ENCODE peak calls at places on chromosomes 5 and 9, in seven cellular contexts. One of them, this sample, is unnamed. For H3K4me1, the result is how much of the 10 kb centered on the place peaks cover.

GRCh38 chr5:76874088-76874581 is 24.3 kb downstream of the S100Z start:
- DNase-seq in heart right ventricle: no peak
- DNase-seq in upper lobe of left lung: no peak
- DNase-seq in heart left ventricle: no peak
- DNase-seq in neural progenitor cell: no peak
- DNase-seq in CD8-positive, alpha-beta memory T cell: no peak
- DNase-seq in IMR-90: no peak
- DNase-seq in this sample: no peak

GRCh38 chr9:78707481-78707977 is 410.6 kb downstream of the PSAT1 start:
- DNase-seq in heart right ventricle: no peak
- DNase-seq in upper lobe of left lung: no peak
- DNase-seq in heart left ventricle: no peak
- DNase-seq in neural progenitor cell: no peak
- DNase-seq in CD8-positive, alpha-beta memory T cell: no peak
- DNase-seq in IMR-90: peak
- DNase-seq in this sample: no peak

GRCh38 chr5:76291305-76292077 is 111.6 kb upstream of the IQGAP2 start:
- DNase-seq in heart right ventricle: no peak
- DNase-seq in upper lobe of left lung: no peak
- DNase-seq in heart left ventricle: no peak
- DNase-seq in neural progenitor cell: no peak
- DNase-seq in CD8-positive, alpha-beta memory T cell: no peak
- DNase-seq in IMR-90: no peak
- DNase-seq in this sample: no peak

GRCh38 chr9:125484632-125485282 is 222.3 kb downstream of the MAPKAP1 start:
- DNase-seq in heart right ventricle: no peak
- DNase-seq in upper lobe of left lung: no peak
- DNase-seq in heart left ventricle: no peak
- DNase-seq in neural progenitor cell: no peak
- DNase-seq in CD8-positive, alpha-beta memory T cell: no peak
- DNase-seq in IMR-90: peak
- DNase-seq in this sample: no peak

GRCh38 chr5:95857185-95857945 is 34.8 kb upstream of the GLRX start:
- DNase-seq in heart right ventricle: peak
- DNase-seq in upper lobe of left lung: peak
- DNase-seq in heart left ventricle: peak
- DNase-seq in neural progenitor cell: no peak
- DNase-seq in CD8-positive, alpha-beta memory T cell: no peak
- DNase-seq in IMR-90: peak
- DNase-seq in this sample: peak

GRCh38 chr5:40446910-40447309 is 232.8 kb upstream of the PTGER4 start:
- DNase-seq in heart right ventricle: no peak
- DNase-seq in upper lobe of left lung: peak
- DNase-seq in heart left ventricle: no peak
- DNase-seq in neural progenitor cell: no peak
- DNase-seq in CD8-positive, alpha-beta memory T cell: no peak
- DNase-seq in IMR-90: peak
- DNase-seq in this sample: no peak

GRCh38 chr5:138352722-138353549 is 451 bp downstream of the KDM3B start:
- DNase-seq in heart right ventricle: peak
- DNase-seq in upper lobe of left lung: peak
- DNase-seq in heart left ventricle: peak
- DNase-seq in neural progenitor cell: peak
- DNase-seq in CD8-positive, alpha-beta memory T cell: peak
- DNase-seq in IMR-90: peak
- DNase-seq in this sample: peak

GRCh38 chr9:4596165-4596922 is 65.8 kb upstream of the PLPP6 start:
- DNase-seq in heart right ventricle: no peak
- DNase-seq in upper lobe of left lung: no peak
- DNase-seq in heart left ventricle: no peak
- DNase-seq in neural progenitor cell: peak
- DNase-seq in CD8-positive, alpha-beta memory T cell: peak
- DNase-seq in IMR-90: no peak
- DNase-seq in this sample: no peak

GRCh38 chr5:72662936-72663335 is 153.5 kb upstream of the TNPO1 start:
- DNase-seq in heart right ventricle: no peak
- DNase-seq in upper lobe of left lung: no peak
- DNase-seq in heart left ventricle: no peak
- DNase-seq in neural progenitor cell: peak
- DNase-seq in CD8-positive, alpha-beta memory T cell: no peak
- DNase-seq in IMR-90: no peak
- DNase-seq in this sample: no peak

GRCh38 chr5:95331358-95331757 is 46.5 kb upstream of the MCTP1 start:
- DNase-seq in heart right ventricle: no peak
- DNase-seq in upper lobe of left lung: no peak
- DNase-seq in heart left ventricle: no peak
- DNase-seq in neural progenitor cell: no peak
- DNase-seq in CD8-positive, alpha-beta memory T cell: no peak
- DNase-seq in IMR-90: no peak
- DNase-seq in this sample: no peak

GRCh38 chr5:93299596-93300308 is 281.3 kb downstream of the NR2F1-AS1 start:
- DNase-seq in heart right ventricle: no peak
- DNase-seq in upper lobe of left lung: no peak
- DNase-seq in heart left ventricle: no peak
- DNase-seq in neural progenitor cell: peak
- DNase-seq in CD8-positive, alpha-beta memory T cell: no peak
- DNase-seq in IMR-90: no peak
- DNase-seq in this sample: no peak

GRCh38 chr5:122473138-122473843 is 161.3 kb downstream of the SNCAIP start:
- DNase-seq in heart right ventricle: no peak
- DNase-seq in upper lobe of left lung: no peak
- DNase-seq in heart left ventricle: no peak
- DNase-seq in neural progenitor cell: no peak
- DNase-seq in CD8-positive, alpha-beta memory T cell: no peak
- DNase-seq in IMR-90: no peak
- DNase-seq in this sample: no peak

GRCh38 chr5:89900346-89900745 is 509.2 kb downstream of the CETN3 start:
- DNase-seq in heart right ventricle: no peak
- DNase-seq in upper lobe of left lung: no peak
- DNase-seq in heart left ventricle: no peak
- DNase-seq in neural progenitor cell: no peak
- DNase-seq in CD8-positive, alpha-beta memory T cell: no peak
- DNase-seq in IMR-90: no peak
- DNase-seq in this sample: no peak
- H3K4me3 ChIP-seq in heart right ventricle: no peak
- H3K4me3 ChIP-seq in upper lobe of left lung: no peak
- H3K4me3 ChIP-seq in heart left ventricle: no peak
- H3K4me3 ChIP-seq in neural progenitor cell: no peak
- H3K4me3 ChIP-seq in CD8-positive, alpha-beta memory T cell: no peak
- H3K4me3 ChIP-seq in IMR-90: no peak
- H3K4me3 ChIP-seq in this sample: no peak

GRCh38 chr9:14156046-14156445 is 157.9 kb downstream of the NFIB start:
- DNase-seq in heart right ventricle: no peak
- DNase-seq in upper lobe of left lung: no peak
- DNase-seq in heart left ventricle: no peak
- DNase-seq in neural progenitor cell: no peak
- DNase-seq in CD8-positive, alpha-beta memory T cell: no peak
- DNase-seq in IMR-90: no peak
- DNase-seq in this sample: no peak
- H3K4me1 ChIP-seq in heart right ventricle: half or more
- H3K4me1 ChIP-seq in upper lobe of left lung: under half
- H3K4me1 ChIP-seq in heart left ventricle: half or more
- H3K4me1 ChIP-seq in neural progenitor cell: under half
- H3K4me1 ChIP-seq in CD8-positive, alpha-beta memory T cell: under half
- H3K4me1 ChIP-seq in IMR-90: under half
- H3K4me1 ChIP-seq in this sample: half or more

DNA sequence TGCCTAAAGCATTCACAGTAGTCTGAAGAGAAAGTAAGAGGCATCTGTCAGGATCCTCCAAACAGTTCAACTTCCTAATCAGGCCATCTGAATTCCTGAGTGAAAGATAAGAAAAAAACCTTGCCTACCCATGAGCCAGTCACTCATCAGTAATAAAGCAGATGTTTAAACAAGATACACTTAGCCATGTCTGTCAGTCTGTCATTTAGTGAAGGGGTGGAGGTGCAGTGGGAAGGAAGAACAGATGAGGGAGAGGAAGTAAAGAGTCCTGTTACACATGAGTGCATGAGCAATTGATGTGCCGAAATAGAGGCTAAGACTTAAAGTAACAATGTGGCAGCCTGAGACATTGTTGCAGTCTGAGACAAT is 29.9 kb upstream of the DMRTA1 start:
- DNase-seq in heart right ventricle: no peak
- DNase-seq in upper lobe of left lung: no peak
- DNase-seq in heart left ventricle: no peak
- DNase-seq in neural progenitor cell: peak
- DNase-seq in CD8-positive, alpha-beta memory T cell: no peak
- DNase-seq in IMR-90: no peak
- DNase-seq in this sample: no peak
- H3K4me3 ChIP-seq in heart right ventricle: no peak
- H3K4me3 ChIP-seq in upper lobe of left lung: no peak
- H3K4me3 ChIP-seq in heart left ventricle: no peak
- H3K4me3 ChIP-seq in neural progenitor cell: no peak
- H3K4me3 ChIP-seq in CD8-positive, alpha-beta memory T cell: no peak
- H3K4me3 ChIP-seq in IMR-90: no peak
- H3K4me3 ChIP-seq in this sample: no peak

DNA sequence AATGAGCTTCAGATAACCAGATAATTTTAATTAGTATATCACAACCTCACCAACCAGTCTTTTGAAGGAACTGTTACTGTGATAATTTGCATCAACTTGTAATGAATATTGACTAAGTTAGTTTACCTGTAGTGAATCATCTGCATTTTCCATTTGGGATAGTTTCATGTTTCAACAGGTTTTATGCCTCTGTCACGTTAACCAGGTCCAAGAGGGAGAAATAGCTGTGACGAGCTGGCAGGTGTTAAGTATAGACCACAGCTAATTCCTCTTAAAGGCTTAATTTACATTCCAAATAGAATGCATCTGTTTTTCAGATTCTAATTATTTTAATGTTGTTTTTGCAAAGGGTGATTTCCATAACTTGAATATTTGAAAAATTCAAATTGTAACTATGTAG is 270.3 kb downstream of the SMARCA2 start:
- DNase-seq in heart right ventricle: no peak
- DNase-seq in upper lobe of left lung: no peak
- DNase-seq in heart left ventricle: no peak
- DNase-seq in neural progenitor cell: no peak
- DNase-seq in CD8-positive, alpha-beta memory T cell: no peak
- DNase-seq in IMR-90: no peak
- DNase-seq in this sample: no peak
- H3K4me1 ChIP-seq in heart right ventricle: under half
- H3K4me1 ChIP-seq in upper lobe of left lung: under half
- H3K4me1 ChIP-seq in heart left ventricle: under half
- H3K4me1 ChIP-seq in neural progenitor cell: under half
- H3K4me1 ChIP-seq in CD8-positive, alpha-beta memory T cell: under half
- H3K4me1 ChIP-seq in IMR-90: under half
- H3K4me1 ChIP-seq in this sample: under half

DNA sequence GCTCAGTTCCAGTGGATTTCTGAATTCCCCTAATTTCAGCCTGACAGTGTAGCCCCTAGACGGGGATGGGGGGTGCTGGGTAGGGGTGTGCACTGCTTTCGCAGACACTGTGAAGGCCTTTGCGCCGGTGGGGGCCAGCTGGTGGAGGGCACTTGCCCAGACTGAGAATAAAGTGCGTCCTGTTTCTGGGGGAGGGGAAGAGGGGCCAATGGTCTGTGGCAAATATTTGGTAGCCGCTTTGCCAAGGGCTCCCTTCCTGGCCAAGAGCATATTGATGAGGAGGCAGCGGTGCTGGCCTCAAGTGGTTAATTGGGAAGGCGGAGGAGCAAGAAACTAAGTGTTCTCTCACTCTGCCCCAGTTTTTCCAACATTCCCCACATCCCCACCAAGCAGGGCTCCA is 1.4 kb downstream of the CXCL14 start:
- DNase-seq in heart right ventricle: no peak
- DNase-seq in upper lobe of left lung: no peak
- DNase-seq in heart left ventricle: no peak
- DNase-seq in neural progenitor cell: no peak
- DNase-seq in CD8-positive, alpha-beta memory T cell: no peak
- DNase-seq in IMR-90: no peak
- DNase-seq in this sample: no peak
- H3K4me3 ChIP-seq in heart right ventricle: no peak
- H3K4me3 ChIP-seq in upper lobe of left lung: no peak
- H3K4me3 ChIP-seq in heart left ventricle: no peak
- H3K4me3 ChIP-seq in neural progenitor cell: no peak
- H3K4me3 ChIP-seq in CD8-positive, alpha-beta memory T cell: no peak
- H3K4me3 ChIP-seq in IMR-90: no peak
- H3K4me3 ChIP-seq in this sample: no peak

DNA sequence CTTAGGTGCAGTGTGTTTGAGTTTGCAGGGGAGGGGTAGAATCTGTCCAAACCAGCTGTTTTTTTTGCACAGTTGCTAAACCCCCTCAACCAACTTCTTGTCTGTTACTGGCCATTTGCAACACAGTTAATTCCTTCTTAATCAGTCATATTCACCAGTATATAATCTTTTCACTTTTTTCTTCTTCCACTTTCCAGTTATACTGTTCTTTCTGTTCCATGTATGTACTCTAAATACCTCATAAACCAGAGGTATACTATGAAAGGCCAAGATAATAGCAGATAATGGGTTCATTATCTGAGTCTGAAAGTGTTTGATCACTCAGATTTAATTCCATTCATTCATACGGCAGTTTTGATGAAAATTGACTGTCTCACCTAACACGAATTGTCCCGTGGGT is 11.1 kb downstream of the SMAD5 start:
- DNase-seq in heart right ventricle: no peak
- DNase-seq in upper lobe of left lung: no peak
- DNase-seq in heart left ventricle: no peak
- DNase-seq in neural progenitor cell: no peak
- DNase-seq in CD8-positive, alpha-beta memory T cell: no peak
- DNase-seq in IMR-90: no peak
- DNase-seq in this sample: no peak
- H3K4me1 ChIP-seq in heart right ventricle: half or more
- H3K4me1 ChIP-seq in upper lobe of left lung: under half
- H3K4me1 ChIP-seq in heart left ventricle: half or more
- H3K4me1 ChIP-seq in neural progenitor cell: under half
- H3K4me1 ChIP-seq in CD8-positive, alpha-beta memory T cell: under half
- H3K4me1 ChIP-seq in IMR-90: under half
- H3K4me1 ChIP-seq in this sample: half or more